ENCODE peak calls at places on chromosomes 11 and 22, in six cellular contexts. T, X, V, J, G and Q are unnamed samples.

GRCh38 chr11:87322570-87322969 is 284.8 kb downstream of the TMEM135 start:
- DNase-seq in V (no peak), X (no peak), T (no peak), G (no peak), J (no peak), Q (no peak)

GRCh38 chr11:45715398-45715797 is 50.0 kb upstream of the CHST1 start:
- DNase-seq in V (no peak), J (no peak), T (no peak), X (no peak), G (no peak), Q (peak)

GRCh38 chr11:69511358-69512015 is 30.0 kb downstream of the LINC01488 start:
- DNase-seq in J (no peak), G (no peak), X (peak), V (peak), T (no peak), Q (peak)

GRCh38 chr22:46462726-46463371 is 74.6 kb downstream of the CELSR1 start:
- DNase-seq in J (no peak), G (peak), T (no peak), X (peak), V (no peak), Q (peak)

GRCh38 chr11:128948583-128948982 is 5.9 kb upstream of the TP53AIP1 start:
- DNase-seq in V (peak), J (peak), X (peak), T (no peak), G (no peak), Q (no peak)

GRCh38 chr11:64359712-64360402 is 895 bp downstream of the RPS6KA4 start:
- DNase-seq in X (no peak), T (no peak), G (no peak), J (no peak), V (peak), Q (no peak)

GRCh38 chr11:11620966-11621880 is 582 bp downstream of the GALNT18 start:
- DNase-seq in G (peak), J (peak), V (peak), X (peak), T (peak), Q (peak)

GRCh38 chr11:76850815-76851214 is 9.9 kb upstream of the ACER3 start:
- DNase-seq in X (no peak), V (no peak), G (no peak), J (no peak), T (no peak), Q (peak)

GRCh38 chr22:30436196-30436595 is 10.6 kb downstream of the MTFP1 start:
- DNase-seq in T (no peak), X (no peak), G (no peak), J (no peak), V (no peak), Q (no peak)

GRCh38 chr11:30735946-30736345 is 149.8 kb upstream of the MPPED2 start:
- DNase-seq in V (no peak), X (no peak), G (no peak), J (no peak), T (no peak), Q (no peak)
- TF ChIP-seq CTCF in V (peak), X (no peak), G (no peak), J (no peak), T (no peak), Q (no peak)

GRCh38 chr22:41561788-41562187 is 978 bp downstream of the CSDC2 start:
- DNase-seq in J (no peak), G (no peak), X (no peak), V (peak), T (no peak), Q (no peak)
- TF ChIP-seq CTCF in J (no peak), G (no peak), X (no peak), V (no peak), T (no peak), Q (no peak)

GRCh38 chr22:36185828-36186624 is 15.6 kb downstream of the APOL4 start:
- DNase-seq in T (no peak), V (no peak), G (no peak), J (no peak), X (no peak), Q (no peak)
- TF ChIP-seq CTCF in T (no peak), V (peak), G (no peak), J (no peak), X (no peak), Q (peak)

GRCh38 chr22:26563022-26563421 is 26.9 kb downstream of the TPST2 start:
- DNase-seq in T (no peak), J (no peak), V (no peak), G (peak), X (no peak), Q (no peak)
- TF ChIP-seq CTCF in T (peak), J (no peak), V (peak), G (no peak), X (no peak), Q (peak)

GRCh38 chr11:58567889-58568512 is 7.7 kb downstream of the LPXN start:
- DNase-seq in X (peak), G (peak), T (peak), J (peak), V (peak), Q (peak)
- TF ChIP-seq CTCF in X (peak), G (peak), T (peak), J (peak), V (peak), Q (peak)

GRCh38 chr11:111852103-111852502 is 19.3 kb downstream of the ALG9 start:
- DNase-seq in G (no peak), V (no peak), J (no peak), T (no peak), X (no peak), Q (no peak)
- TF ChIP-seq CTCF in G (no peak), V (no peak), J (no peak), T (no peak), X (no peak), Q (no peak)